ENCODE peak calls at places on chromosomes 3 and 15, in five cellular contexts. S, B, N, O and Y are unnamed samples.

GRCh38 chr3:10294030-10294591 is 1.4 kb upstream of the GHRL start:
- DNase-seq in O (no peak), N (no peak), B (no peak), S (no peak), Y (no peak)

GRCh38 chr3:177182352-177182751 is 14.9 kb downstream of the TBL1XR1 start:
- DNase-seq in S (no peak), B (no peak), O (no peak), N (no peak), Y (no peak)

GRCh38 chr15:68252925-68253534 is 23.5 kb upstream of the CLN6 start:
- DNase-seq in B (no peak), S (peak; percentile 92), O (no peak), N (no peak), Y (no peak)

GRCh38 chr3:107206141-107206540 is 171.1 kb upstream of the CCDC54 start:
- DNase-seq in B (no peak), O (no peak), N (peak; percentile 36), S (no peak), Y (no peak)

GRCh38 chr3:45123841-45124269 is 22.3 kb downstream of the CDCP1 start:
- DNase-seq in S (peak; percentile 58), O (no peak), N (no peak), B (no peak), Y (no peak)

GRCh38 chr3:184230603-184231528 is 1.5 kb downstream of the VWA5B2 start:
- DNase-seq in B (no peak), S (peak; percentile 88), O (no peak), N (no peak), Y (no peak)

GRCh38 chr3:16252243-16252978 is 12.3 kb downstream of the DPH3 start:
- DNase-seq in B (no peak), O (no peak), S (no peak), N (no peak), Y (no peak)

GRCh38 chr15:70238917-70239316 is 141.2 kb upstream of the TLE3 start:
- DNase-seq in O (no peak), N (no peak), B (no peak), S (no peak), Y (no peak)

GRCh38 chr15:66288796-66289195 is 4.6 kb upstream of the DIS3L start:
- DNase-seq in N (no peak), B (no peak), S (peak; percentile 23), O (no peak), Y (no peak)

GRCh38 chr3:14472471-14473351 is 67.4 kb downstream of the GRIP2 start:
- DNase-seq in S (peak; percentile 99), B (no peak), O (no peak), N (peak; percentile 84), Y (no peak)

GRCh38 chr15:48336940-48337339 is 5.7 kb downstream of the DUT start:
- DNase-seq in N (no peak), B (no peak), S (no peak), O (no peak), Y (no peak)

GRCh38 chr3:63639821-63640220 is 12.7 kb upstream of the SNTN start:
- DNase-seq in B (no peak), N (no peak), O (no peak), S (no peak), Y (no peak)

GRCh38 chr15:73746883-73747282 is 6.3 kb downstream of the INSYN1 start:
- DNase-seq in N (no peak), S (no peak), O (no peak), B (no peak), Y (no peak)

GRCh38 chr15:23648920-23649515 is 1.4 kb upstream of the MAGEL2 start:
- DNase-seq in S (peak; percentile 87), B (no peak), O (no peak), N (no peak), Y (no peak)

GRCh38 chr3:156674911-156675743 is 737 bp downstream of the TIPARP start:
- DNase-seq in O (peak; percentile 29), N (peak; percentile 38), S (peak; percentile 75), B (peak; percentile 74), Y (peak; percentile 72)

GRCh38 chr3:29696311-29696710 is 415.4 kb downstream of the RBMS3 start:
- DNase-seq in N (no peak), B (no peak), S (no peak), O (no peak), Y (no peak)

GRCh38 chr3:193548406-193548805 is 6.3 kb downstream of the ATP13A4 start:
- DNase-seq in N (no peak), B (no peak), O (no peak), S (no peak), Y (no peak)

GRCh38 chr15:58227706-58228543 is 89.7 kb downstream of the AQP9 start:
- DNase-seq in S (peak; percentile 66), N (peak; percentile 62), O (peak; percentile 21), B (peak; percentile 73), Y (peak; percentile 73)

GRCh38 chr3:195118671-195119070 is 152.3 kb downstream of the XXYLT1 start:
- DNase-seq in O (no peak), N (no peak), S (peak; percentile 30), B (no peak), Y (no peak)

GRCh38 chr15:48865387-48866079 is 12.4 kb upstream of the EID1 start:
- DNase-seq in S (no peak), N (no peak), O (no peak), B (no peak), Y (no peak)

GRCh38 chr3:127735767-127736693 is 63.3 kb downstream of the ABTB1 start:
- DNase-seq in S (peak; percentile 81), N (peak; percentile 46), B (no peak), O (no peak), Y (peak; percentile 62)

GRCh38 chr3:140216249-140216648 is 281.3 kb downstream of the CLSTN2 start:
- DNase-seq in N (no peak), S (peak; percentile 54), O (no peak), B (no peak), Y (no peak)

GRCh38 chr15:68234060-68234459 is 4.5 kb upstream of the CLN6 start:
- DNase-seq in B (no peak), S (no peak), O (no peak), N (no peak), Y (no peak)

GRCh38 chr3:24683511-24684384 is 189.1 kb upstream of the THRB start:
- DNase-seq in N (peak; percentile 22), S (no peak), O (no peak), B (no peak), Y (no peak)

GRCh38 chr3:97872209-97873042 is 50.6 kb downstream of the CRYBG3 start:
- DNase-seq in B (no peak), O (no peak), S (peak; percentile 78), N (peak; percentile 67), Y (no peak)

GRCh38 chr15:31136016-31136415 is 34.5 kb upstream of the TRPM1 start:
- DNase-seq in S (no peak), O (no peak), N (no peak), B (no peak), Y (no peak)

GRCh38 chr3:125104639-125105038 is 48.8 kb upstream of the HEG1 start:
- DNase-seq in N (no peak), B (no peak), S (peak; percentile 34), O (no peak), Y (no peak)

GRCh38 chr3:130576571-130577266 is 59.7 kb downstream of the COL6A6 start:
- DNase-seq in O (no peak), S (no peak), N (no peak), B (no peak), Y (no peak)

GRCh38 chr3:36991923-36992805 is 767 bp downstream of the EPM2AIP1 start:
- DNase-seq in S (no peak), B (no peak), O (no peak), N (peak; percentile 32), Y (peak; percentile 30)

DNA sequence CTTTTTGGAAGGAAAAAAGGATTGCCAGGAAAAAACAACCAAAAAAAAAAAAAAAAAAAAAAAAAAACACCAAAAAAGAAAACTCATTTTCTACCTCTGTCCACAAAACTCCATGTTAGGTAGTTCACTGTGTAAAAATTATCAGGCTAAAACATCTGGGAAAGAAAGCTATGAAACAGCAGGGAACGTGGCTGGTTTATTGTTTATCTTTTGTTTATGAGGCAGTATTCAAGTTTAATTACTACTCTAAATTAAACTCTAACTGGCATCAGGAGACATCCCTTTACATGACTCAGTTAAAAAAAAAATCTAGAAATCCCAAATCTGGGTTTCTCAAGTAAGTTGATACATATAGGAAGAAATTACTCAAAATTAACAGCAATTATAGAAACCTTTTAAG is 21.8 kb downstream of the MEIS2 start:
- DNase-seq in N (no peak), B (no peak), S (no peak), O (no peak), Y (no peak)
- H3K4me1 ChIP-seq in N (peaks cover 32% of the 10 kb centered on the region), B (no peaks in the 10 kb centered on the region), S (peaks cover 21% of the 10 kb centered on the region), O (no peaks in the 10 kb centered on the region), Y (peaks cover 15% of the 10 kb centered on the region)

GRCh38 chr15:42456971-42457370 is 34.0 kb downstream of the ZNF106 start:
- DNase-seq in B (no peak), S (peak; percentile 75), O (no peak), N (peak; percentile 34), Y (no peak)
- H3K4me3 ChIP-seq in B (no peak overlapping the region), S (peak overlapping the region; percentile 62), O (no peak overlapping the region), N (no peak overlapping the region), Y (peak overlapping the region; percentile 33)

DNA sequence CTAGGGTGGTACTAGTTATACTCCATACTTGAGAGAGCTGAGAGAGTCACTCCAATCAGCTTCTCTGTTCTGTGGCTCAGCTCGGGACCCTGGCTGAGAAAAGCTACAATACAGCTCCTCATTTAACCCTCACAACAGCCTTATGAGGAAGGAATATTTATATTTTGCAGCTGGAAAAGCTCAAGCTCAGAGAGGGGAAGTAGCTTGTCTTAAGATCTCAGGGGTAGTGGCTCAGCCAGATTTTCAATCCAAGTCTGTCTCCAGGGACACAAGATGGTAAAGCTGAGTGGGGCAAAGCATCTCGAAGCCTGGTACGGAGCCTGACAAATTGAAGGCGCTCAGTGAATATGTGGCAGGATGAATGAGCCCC is 14.8 kb downstream of the SCAMP2 start:
- DNase-seq in N (no peak), O (no peak), S (no peak), B (no peak), Y (no peak)
- H3K27ac ChIP-seq in N (no peak overlapping the region), O (no peak overlapping the region), S (no peak overlapping the region), B (no peak overlapping the region), Y (no peak overlapping the region)

DNA sequence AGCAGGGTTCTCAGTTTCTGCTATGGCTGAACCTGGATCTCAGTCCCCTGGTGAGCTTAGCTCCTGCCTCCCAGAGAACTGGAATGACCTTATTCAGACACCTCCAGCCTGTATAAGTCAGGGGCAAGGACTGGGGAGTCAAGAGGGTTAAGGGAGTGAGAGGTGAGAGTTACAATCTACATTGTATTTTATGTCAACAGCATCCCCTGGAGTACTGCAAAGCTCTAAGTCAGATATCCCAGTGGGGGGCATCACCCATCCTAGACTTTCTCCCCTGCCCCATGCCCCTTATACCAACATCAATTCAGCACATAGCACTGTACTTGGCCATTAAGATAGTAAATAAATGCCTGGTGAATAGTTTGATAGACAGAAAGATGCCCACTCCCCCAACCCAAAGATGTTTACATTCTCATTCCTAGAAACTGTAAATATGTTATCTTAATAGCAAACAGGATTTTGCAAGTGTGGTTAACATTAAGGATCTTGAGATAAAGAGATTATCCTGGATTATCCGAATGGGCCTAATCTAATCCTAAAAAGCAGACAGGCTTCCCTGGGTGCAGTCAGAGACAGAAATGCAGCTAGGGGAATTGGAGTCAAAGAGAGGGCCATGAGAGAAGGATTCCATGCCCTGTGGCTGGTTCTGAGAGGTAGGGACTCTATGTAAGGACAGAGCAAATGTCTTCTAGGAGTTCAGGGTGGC is 132.3 kb upstream of the RASGRP1 start:
- DNase-seq in B (no peak), N (no peak), S (no peak), O (no peak), Y (no peak)
- H3K4me1 ChIP-seq in B (no peaks in the 10 kb centered on the region), N (no peaks in the 10 kb centered on the region), S (no peaks in the 10 kb centered on the region), O (peaks cover 38% of the 10 kb centered on the region), Y (no peaks in the 10 kb centered on the region)